ENCODE peak calls at places on chromosomes 5 and 9, in six cellular contexts. F is CD4-positive, alpha-beta T cell; U is neural progenitor cell; A is aorta; G is IMR-90; N is CD8-positive, alpha-beta memory T cell. P is an unnamed sample.
A peak's percentile ranks its signal among the peaks of the same experiment; 100 is the strongest.

GRCh38 chr5:53257806-53258373 is 148.3 kb upstream of the MOCS2 start:
- DNase-seq in F (no peak), U (no peak), A (no peak), G (peak; percentile 18), N (no peak), P (no peak)

GRCh38 chr9:109624901-109625300 is 126.8 kb upstream of the PTPN3 start:
- DNase-seq in F (no peak), U (no peak), A (no peak), G (no peak), N (no peak), P (no peak)

GRCh38 chr9:34991833-34992375 is 2.4 kb downstream of the DNAJB5 start:
- DNase-seq in F (no peak), U (peak; percentile 38), A (no peak), G (no peak), N (no peak), P (no peak)

GRCh38 chr5:108168915-108169314 is 213.0 kb downstream of the FBXL17 start:
- DNase-seq in F (no peak), U (no peak), A (no peak), G (no peak), N (no peak), P (no peak)

GRCh38 chr9:112547712-112548440 is 61.2 kb downstream of the KIAA1958 start:
- DNase-seq in F (no peak), U (no peak), A (no peak), G (no peak), N (no peak), P (no peak)

GRCh38 chr5:14204785-14205321 is 61.7 kb downstream of the TRIO start:
- DNase-seq in F (no peak), U (no peak), A (peak; percentile 75), G (peak; percentile 82), N (no peak), P (no peak)

GRCh38 chr5:6419340-6419852 is 29.3 kb upstream of the UBE2QL1 start:
- DNase-seq in F (no peak), U (no peak), A (no peak), G (no peak), N (no peak), P (no peak)

GRCh38 chr5:133520062-133520461 is 92.3 kb downstream of the FSTL4 start:
- DNase-seq in F (no peak), U (no peak), A (no peak), G (no peak), N (no peak), P (no peak)

GRCh38 chr9:121672213-121672612 is 20.8 kb downstream of the DAB2IP start:
- DNase-seq in F (no peak), U (no peak), A (peak; percentile 21), G (peak; percentile 40), N (no peak), P (no peak)

GRCh38 chr5:66406761-66407289 is 189.4 kb upstream of the MAST4 start:
- DNase-seq in F (no peak), U (no peak), A (no peak), G (no peak), N (no peak), P (no peak)

GRCh38 chr5:7207979-7208378 is 188.0 kb upstream of the ADCY2 start:
- DNase-seq in F (no peak), U (no peak), A (no peak), G (no peak), N (no peak), P (no peak)

GRCh38 chr5:179827684-179828083 is 7.0 kb downstream of the SQSTM1 start:
- DNase-seq in F (no peak), U (no peak), A (peak; percentile 77), G (peak; percentile 73), N (no peak), P (no peak)

GRCh38 chr9:134589748-134590147 is 51.9 kb upstream of the COL5A1 start:
- DNase-seq in F (no peak), U (no peak), A (no peak), G (no peak), N (no peak), P (no peak)

DNA sequence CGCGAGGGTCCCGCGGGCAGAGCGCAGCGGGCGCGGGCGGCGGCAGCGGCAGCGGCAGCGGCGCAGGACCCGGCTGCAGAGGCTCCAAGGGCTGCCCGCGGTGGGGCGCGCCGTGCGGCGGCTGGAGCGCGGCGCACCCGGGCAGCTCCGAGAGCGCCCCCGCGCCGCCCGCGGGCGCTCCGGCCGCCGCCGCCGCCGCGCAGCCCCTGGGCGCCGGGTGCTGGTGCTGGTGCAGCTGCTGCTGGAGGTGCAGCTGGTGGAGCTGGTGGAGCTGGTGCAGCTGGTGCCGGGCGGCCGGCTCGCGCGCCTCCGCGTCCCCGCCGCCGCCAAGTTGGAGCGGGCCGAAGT is 644 bp downstream of the IER5L start:
- DNase-seq in F (no peak), U (no peak), A (no peak), G (no peak), N (no peak), P (no peak)
- H3K27ac ChIP-seq in F (no peak overlapping the region), U (no peak overlapping the region), A (peak overlapping the region; percentile 47), G (peak overlapping the region; percentile 72), N (peak overlapping the region; percentile 61), P (peak overlapping the region; percentile 50)

GRCh38 chr9:77663754-77664153 is 15.6 kb upstream of the GNA14 start:
- DNase-seq in F (no peak), U (no peak), A (peak; percentile 59), G (peak; percentile 16), N (no peak), P (no peak)
- H3K27ac ChIP-seq in F (no peak overlapping the region), U (no peak overlapping the region), A (no peak overlapping the region), G (no peak overlapping the region), N (no peak overlapping the region), P (no peak overlapping the region)

DNA sequence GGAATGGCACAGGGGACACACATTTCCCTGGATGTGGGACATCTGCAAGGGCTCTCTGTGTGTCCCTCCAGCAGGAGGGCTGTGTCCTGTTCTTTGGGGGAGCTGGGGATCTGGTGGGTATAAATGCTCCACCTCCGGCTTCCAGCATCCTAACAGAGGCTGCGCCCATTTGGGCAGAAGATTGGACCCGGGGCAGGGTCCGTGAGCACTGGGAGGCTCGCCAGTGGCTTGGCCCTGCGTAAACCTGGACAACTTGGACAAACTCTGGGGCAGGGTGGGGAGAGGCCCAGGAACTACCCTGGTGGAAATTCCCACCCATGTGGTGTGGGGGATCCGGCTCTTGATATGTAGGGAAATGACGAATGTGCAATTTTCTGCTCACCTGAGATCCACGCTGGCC is 80.9 kb downstream of the GADD45G start:
- DNase-seq in F (no peak), U (no peak), A (no peak), G (no peak), N (no peak), P (no peak)
- H3K27ac ChIP-seq in F (no peak overlapping the region), U (no peak overlapping the region), A (no peak overlapping the region), G (no peak overlapping the region), N (no peak overlapping the region), P (no peak overlapping the region)

GRCh38 chr5:81895312-81895711 is 76.5 kb upstream of the ATG10 start:
- DNase-seq in F (no peak), U (no peak), A (no peak), G (peak; percentile 8), N (no peak), P (no peak)
- H3K27ac ChIP-seq in F (no peak overlapping the region), U (no peak overlapping the region), A (no peak overlapping the region), G (no peak overlapping the region), N (no peak overlapping the region), P (no peak overlapping the region)